ENCODE peak calls at places on chromosomes 3 and 15, in seven cellular contexts. O, U, E, B, P, Z and Y are unnamed samples.

GRCh38 chr3:194396897-194397756 is 1.9 kb downstream of the GP5 start:
- DNase-seq in O (no peak), U (no peak), E (no peak), B (no peak), Z (peak; percentile 49), P (no peak), Y (peak; percentile 42)

GRCh38 chr15:25933456-25934158 is 70.5 kb upstream of the ATP10A start:
- DNase-seq in B (no peak), E (peak; percentile 38), P (peak; percentile 87), U (peak; percentile 27), Z (peak; percentile 73), O (peak; percentile 4), Y (peak; percentile 56)

GRCh38 chr15:86266896-86267484 is 187.3 kb downstream of the AGBL1 start:
- DNase-seq in O (no peak), P (no peak), Z (no peak), U (no peak), E (no peak), B (no peak), Y (no peak)

GRCh38 chr3:115836944-115837343 is 213.6 kb downstream of the GAP43 start:
- DNase-seq in E (no peak), O (no peak), P (peak; percentile 26), U (no peak), Z (no peak), B (no peak), Y (no peak)

GRCh38 chr3:26437678-26438077 is 184.9 kb upstream of the LRRC3B start:
- DNase-seq in E (no peak), B (no peak), O (no peak), Z (no peak), U (no peak), P (no peak), Y (no peak)

GRCh38 chr3:17103579-17103978 is 218.8 kb downstream of the PLCL2 start:
- DNase-seq in P (no peak), B (no peak), O (no peak), U (no peak), Z (no peak), E (no peak), Y (no peak)

GRCh38 chr15:89761929-89762328 is 10.9 kb upstream of the MESP1 start:
- DNase-seq in U (no peak), Z (no peak), P (no peak), B (no peak), O (no peak), E (no peak), Y (no peak)

GRCh38 chr15:73368301-73369072 is at the start of gene HCN4:
- DNase-seq in U (no peak), Z (peak; percentile 84), E (no peak), P (no peak), O (no peak), B (no peak), Y (no peak)

GRCh38 chr3:133254716-133255115 is 145.1 kb upstream of the BFSP2 start:
- DNase-seq in Z (no peak), O (no peak), U (no peak), B (no peak), E (no peak), P (no peak), Y (no peak)

GRCh38 chr3:20056727-20057611 is 16.7 kb downstream of the KAT2B start:
- DNase-seq in Z (no peak), O (no peak), B (no peak), P (peak; percentile 78), U (no peak), E (no peak), Y (no peak)

GRCh38 chr3:63937661-63938651 is 25.8 kb upstream of the SCAANT1 start:
- DNase-seq in E (no peak), P (no peak), U (no peak), O (no peak), B (no peak), Z (no peak), Y (no peak)

GRCh38 chr15:101115318-101115886 is 136.4 kb downstream of the CHSY1 start:
- DNase-seq in U (no peak), Z (no peak), P (no peak), E (no peak), B (no peak), O (no peak), Y (no peak)